ENCODE peak calls at places on chromosome 18, in four cellular contexts. Q is astrocyte, J is GM12865, F is HFF-Myc. R is an unnamed sample.

GRCh38 chr18:8188196-8188595 is 421.0 kb upstream of the RAB12 start:
- DNase-seq in F (no peak), J (no peak), Q (peak; percentile 77), R (no peak)

GRCh38 chr18:21740724-21741510 is at the start of gene MIB1:
- DNase-seq in Q (no peak), J (no peak), F (peak; percentile 89), R (no peak)

GRCh38 chr18:54957987-54958386 is 1.3 kb downstream of the CCDC68 start:
- DNase-seq in F (no peak), J (no peak), Q (no peak), R (peak; percentile 12)

GRCh38 chr18:35746826-35747339 is 165.3 kb downstream of the GALNT1 start:
- DNase-seq in J (no peak), Q (no peak), F (no peak), R (no peak)

GRCh38 chr18:9631814-9632496 is 17.6 kb upstream of the PPP4R1 start:
- DNase-seq in F (peak; percentile 73), Q (peak; percentile 96), J (no peak), R (peak; percentile 93)

GRCh38 chr18:43238429-43238828 is 38.9 kb downstream of the SYT4 start:
- DNase-seq in Q (peak; percentile 19), J (no peak), F (no peak), R (no peak)

GRCh38 chr18:54261894-54262293 is 7.4 kb upstream of the POLI start:
- DNase-seq in Q (no peak), F (no peak), J (peak; percentile 93), R (no peak)

GRCh38 chr18:3790702-3791101 is 340.7 kb downstream of the TGIF1 start:
- DNase-seq in J (peak; percentile 10), F (no peak), Q (peak; percentile 94), R (no peak)

GRCh38 chr18:26840965-26841364 is 24.5 kb downstream of the AQP4 start:
- DNase-seq in Q (no peak), F (no peak), J (no peak), R (no peak)

GRCh38 chr18:63843008-63843407 is 44.5 kb upstream of the SERPINB2 start:
- DNase-seq in Q (no peak), F (no peak), J (no peak), R (no peak)

GRCh38 chr18:60962629-60963028 is 370.6 kb upstream of the CDH20 start:
- DNase-seq in J (no peak), F (no peak), Q (no peak), R (no peak)

GRCh38 chr18:7485616-7486015 is 81.5 kb upstream of the PTPRM start:
- DNase-seq in F (no peak), Q (no peak), J (no peak), R (no peak)

GRCh38 chr18:21203096-21203495 is 38.9 kb upstream of the GREB1L start:
- DNase-seq in J (no peak), F (no peak), Q (no peak), R (no peak)

GRCh38 chr18:79129120-79129519 is 59.9 kb downstream of the ATP9B start:
- DNase-seq in Q (no peak), F (no peak), J (no peak), R (no peak)

GRCh38 chr18:11034816-11035215 is 114.6 kb downstream of the PIEZO2 start:
- DNase-seq in Q (no peak), F (no peak), J (peak; percentile 60), R (no peak)

GRCh38 chr18:7034924-7035323 is 82.7 kb downstream of the LAMA1 start:
- DNase-seq in F (no peak), Q (no peak), J (no peak), R (no peak)

GRCh38 chr18:21145371-21145770 is 33.8 kb upstream of the ROCK1 start:
- DNase-seq in J (no peak), Q (no peak), F (no peak), R (no peak)

GRCh38 chr18:55748227-55748738 is 160.3 kb upstream of the TCF4 start:
- DNase-seq in Q (no peak), F (no peak), J (no peak), R (no peak)

GRCh38 chr18:79769698-79770500 is 27.8 kb upstream of the KCNG2 start:
- DNase-seq in Q (no peak), F (no peak), J (no peak), R (no peak)

GRCh38 chr18:58671122-58671940 is at the start of gene MALT1:
- DNase-seq in F (peak; percentile 52), Q (peak; percentile 77), J (peak; percentile 97), R (peak; percentile 52)
- TF ChIP-seq CTCF in F (no peak), Q (no peak), J (no peak), R (no peak)

GRCh38 chr18:37218022-37218590 is 347.5 kb downstream of the CELF4 start:
- DNase-seq in J (no peak), F (no peak), Q (no peak), R (no peak)
- H3K4me3 ChIP-seq in J (no peak overlapping the region), F (no peak overlapping the region), Q (no peak overlapping the region), R (no peak overlapping the region)

GRCh38 chr18:31565345-31565744 is 26.3 kb upstream of the TTR start:
- DNase-seq in J (no peak), Q (no peak), F (no peak), R (no peak)

GRCh38 chr18:31565782-31566512 is 25.7 kb upstream of the TTR start:
- DNase-seq in J (no peak), Q (no peak), F (no peak), R (no peak)

GRCh38 chr18:31562726-31563125 is 29.0 kb upstream of the TTR start:
- DNase-seq in J (no peak), F (no peak), Q (no peak), R (peak; percentile 77)

GRCh38 chr18:31566576-31567306 is 24.9 kb upstream of the TTR start:
- DNase-seq in J (no peak), F (no peak), Q (no peak), R (no peak)

GRCh38 chr18:31563778-31564177 is 27.9 kb upstream of the TTR start:
- DNase-seq in Q (no peak), J (no peak), F (no peak), R (no peak)
- TF ChIP-seq CTCF in Q (no peak), J (peak; percentile 24), F (no peak), R (peak; percentile 9)

DNA sequence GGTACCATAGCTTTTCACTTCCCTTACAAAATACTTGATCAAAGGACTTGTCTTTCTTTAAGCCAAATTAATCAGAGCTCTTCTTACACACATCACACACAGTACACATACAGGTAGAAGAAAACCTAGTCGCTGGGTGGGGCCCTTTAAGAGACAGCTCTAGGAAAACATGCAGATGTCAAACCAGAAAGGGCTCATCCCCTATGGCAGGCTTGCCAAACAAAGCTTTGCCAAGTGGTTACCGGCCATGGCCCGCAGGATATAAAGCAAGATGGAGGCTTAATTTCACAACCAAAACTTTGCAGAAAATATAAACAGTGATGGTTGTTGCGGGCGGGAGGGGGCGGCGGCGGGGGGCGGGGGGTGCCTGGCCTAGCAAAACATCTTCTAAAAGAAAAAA is 2156.0 kb upstream of the PIK3C3 start:
- DNase-seq in Q (no peak), J (no peak), F (no peak), R (no peak)
- H3K4me3 ChIP-seq in Q (peak overlapping the region; percentile 84), J (no peak overlapping the region), F (peak overlapping the region; percentile 58), R (peak overlapping the region; percentile 74)

GRCh38 chr18:74082476-74083070 is 65.1 kb downstream of the FBXO15 start:
- DNase-seq in Q (peak; percentile 23), F (no peak), J (peak; percentile 70), R (peak; percentile 9)
- TF ChIP-seq CTCF in Q (no peak), F (peak; percentile 62), J (peak; percentile 36), R (peak; percentile 72)

DNA sequence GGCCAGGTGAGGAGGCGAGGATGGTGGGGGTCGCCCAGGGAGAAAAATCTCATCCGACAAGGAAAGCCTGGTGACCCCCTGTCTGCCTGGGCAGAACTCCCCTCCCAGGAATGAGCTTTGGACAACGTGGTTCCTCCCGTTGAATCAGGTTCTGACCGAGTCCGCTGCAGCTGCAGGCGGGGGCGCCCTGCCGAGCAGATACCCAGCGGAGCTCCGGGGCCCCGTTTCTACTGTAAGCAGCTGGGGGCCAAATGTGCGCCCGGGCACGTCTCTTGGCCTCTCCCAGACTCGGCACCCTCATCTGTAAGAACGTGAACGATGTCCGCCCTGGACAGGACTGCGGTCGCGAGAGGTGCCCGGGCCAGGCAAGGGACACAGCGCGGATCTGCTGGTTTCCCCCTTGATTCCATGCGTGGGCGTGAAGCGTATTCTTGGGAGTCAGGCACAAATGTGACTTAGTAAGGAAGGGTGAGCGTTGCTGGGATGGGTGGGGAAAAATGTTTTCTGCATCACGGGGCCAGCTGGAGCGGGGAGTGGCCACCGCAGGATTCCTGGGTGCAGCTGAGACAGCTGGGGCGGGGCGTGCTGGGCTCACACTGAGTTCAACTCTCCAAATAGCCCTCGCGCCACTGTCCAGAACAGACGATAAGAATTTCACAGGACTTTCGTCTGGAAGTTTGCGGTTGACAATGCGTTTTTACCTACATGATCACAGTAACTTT is 20.2 kb upstream of the TUBB6 start:
- DNase-seq in J (no peak), Q (peak; percentile 97), F (no peak), R (peak; percentile 92)
- H3K4me3 ChIP-seq in J (no peak overlapping the region), Q (peak overlapping the region; percentile 62), F (peak overlapping the region; percentile 46), R (peak overlapping the region; percentile 57)

DNA sequence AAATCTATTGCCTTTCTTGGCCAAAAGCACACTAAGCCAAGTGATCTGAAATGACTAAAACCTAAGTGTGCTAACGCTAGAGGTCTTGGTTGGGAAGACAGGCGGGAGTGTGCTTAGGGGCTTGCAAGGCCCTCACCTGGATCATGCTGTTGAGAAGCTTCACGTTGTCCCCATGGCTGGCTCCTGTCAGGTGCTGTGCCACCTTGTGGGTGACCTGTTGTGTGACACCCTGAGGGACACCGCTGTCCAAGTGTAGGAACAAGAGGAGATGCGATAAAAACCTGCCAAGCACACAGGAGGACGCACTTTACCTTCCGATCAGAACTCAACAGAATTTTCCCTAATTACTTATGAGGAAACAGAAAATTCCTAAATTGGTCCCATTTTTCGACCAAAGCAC is 50.8 kb downstream of the EPG5 start:
- DNase-seq in F (no peak), Q (no peak), J (peak; percentile 16), R (no peak)
- TF ChIP-seq CTCF in F (no peak), Q (no peak), J (peak; percentile 8), R (peak; percentile 10)

GRCh38 chr18:13218376-13219011 is at the start of gene LDLRAD4:
- DNase-seq in Q (no peak), J (no peak), F (no peak), R (no peak)

GRCh38 chr18:13216092-13216582 is 2.4 kb upstream of the LDLRAD4 start:
- DNase-seq in Q (peak; percentile 62), F (peak; percentile 27), J (peak; percentile 39), R (peak; percentile 57)

GRCh38 chr18:13217971-13218375 is 587 bp upstream of the LDLRAD4 start:
- DNase-seq in J (no peak), F (no peak), Q (no peak), R (no peak)

GRCh38 chr18:13217466-13217961 is 1.0 kb upstream of the LDLRAD4 start:
- DNase-seq in J (peak; percentile 36), Q (peak; percentile 18), F (no peak), R (no peak)

DNA sequence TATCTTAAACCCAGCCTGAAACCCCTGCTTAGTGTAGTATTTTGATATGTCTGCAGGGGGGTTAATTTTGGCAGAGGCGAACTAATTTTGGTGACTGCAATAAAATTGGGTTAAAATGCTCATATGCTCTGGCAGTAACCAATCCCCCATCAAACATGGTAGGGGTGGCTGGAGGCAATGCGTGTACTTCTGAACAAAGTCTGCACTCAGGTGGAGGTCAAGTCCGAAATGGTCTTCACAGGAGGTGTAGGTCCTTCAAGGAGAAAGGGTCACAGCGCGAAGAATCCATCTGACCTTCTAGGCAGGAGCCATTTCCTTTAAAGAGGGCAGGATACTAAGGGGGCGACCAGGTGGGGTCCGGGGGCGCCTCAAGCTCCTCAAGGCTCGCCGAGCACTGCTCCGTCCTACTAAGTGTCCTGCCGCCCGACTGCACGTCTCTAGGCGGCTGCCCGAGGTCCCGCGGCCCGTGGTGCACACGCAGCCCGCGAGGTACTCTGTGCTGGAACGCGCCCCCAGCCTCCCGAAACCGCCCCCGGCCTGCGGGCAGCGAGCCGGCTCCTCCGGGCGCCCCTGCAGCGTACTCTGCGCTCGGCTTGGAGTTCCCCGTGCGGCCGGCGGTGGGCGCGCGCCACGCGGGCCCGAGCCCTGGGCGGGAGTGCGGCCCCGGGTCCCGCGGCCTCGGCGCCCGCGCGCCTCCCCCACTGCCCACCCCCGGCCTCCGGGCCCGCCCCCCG is 1.7 kb upstream of the LDLRAD4 start:
- DNase-seq in J (peak; percentile 14), Q (no peak), F (no peak), R (no peak)
- H3K4me3 ChIP-seq in J (no peak overlapping the region), Q (peak overlapping the region; percentile 41), F (no peak overlapping the region), R (peak overlapping the region; percentile 28)